ENCODE peak calls at places on chromosomes 13 and 19, in five cellular contexts. G is upper lobe of left lung, Y is SHP77, X is NCI-H1105 treated with DMSO at 0.1 percent for 48 hours, O is KG1. L is an unnamed sample.

GRCh38 chr13:44746690-44747089 is 170.6 kb upstream of the TSC22D1 start:
- DNase-seq in G (no peak), O (no peak), Y (no peak), X (no peak), L (no peak)

GRCh38 chr19:31541396-31541795 is 192.2 kb upstream of the TSHZ3 start:
- DNase-seq in X (no peak), G (no peak), Y (no peak), O (no peak), L (no peak)

GRCh38 chr19:39828015-39828633 is 5.8 kb downstream of the DYRK1B start:
- DNase-seq in X (no peak), G (peak; percentile 50), O (no peak), Y (peak; percentile 77), L (peak; percentile 85)

GRCh38 chr13:95254341-95254740 is 46.9 kb downstream of the ABCC4 start:
- DNase-seq in G (no peak), O (no peak), Y (no peak), X (no peak), L (no peak)

GRCh38 chr13:44197791-44198770 is 175.5 kb upstream of the SERP2 start:
- DNase-seq in O (no peak), Y (no peak), G (no peak), X (peak; percentile 9), L (peak; percentile 28)

GRCh38 chr19:1862424-1863307 is 713 bp downstream of the KLF16 start:
- DNase-seq in X (peak; percentile 27), O (no peak), Y (no peak), G (peak; percentile 94), L (peak; percentile 3)

GRCh38 chr13:26184791-26185250 is 37.3 kb downstream of the RNF6 start:
- DNase-seq in G (no peak), X (peak; percentile 57), O (peak; percentile 71), Y (peak; percentile 49), L (peak; percentile 34)

GRCh38 chr13:20359335-20359734 is 127.2 kb upstream of the GJB6 start:
- DNase-seq in O (no peak), G (no peak), Y (no peak), X (no peak), L (no peak)

GRCh38 chr13:113881614-113882265 is 17.9 kb upstream of the GAS6 start:
- DNase-seq in G (no peak), X (no peak), Y (no peak), O (no peak), L (no peak)

GRCh38 chr19:5803441-5803751 is 1.5 kb upstream of the NRTN start:
- DNase-seq in Y (no peak), O (no peak), X (no peak), G (no peak), L (no peak)

GRCh38 chr19:20247016-20247683 is 80.1 kb downstream of the ZNF486 start:
- DNase-seq in O (peak; percentile 26), G (no peak), X (peak; percentile 31), Y (peak; percentile 9), L (no peak)

GRCh38 chr19:39492788-39493187 is 6.0 kb upstream of the DLL3 start:
- DNase-seq in O (no peak), Y (no peak), G (no peak), X (no peak), L (no peak)

L was measured in DMS153.